ENCODE peak calls at places on chromosomes 11 and 22, in four cellular contexts. B, H, S and X are unnamed samples.
A peak's percentile ranks its signal among the peaks of the same experiment; 100 is the strongest.

GRCh38 chr11:133500435-133500834 is 31.9 kb downstream of the OPCML start:
- DNase-seq in S (no peak), B (no peak), H (no peak), X (no peak)

GRCh38 chr11:119990306-119991021 is 147.4 kb downstream of the TRIM29 start:
- DNase-seq in B (no peak), S (no peak), H (no peak), X (no peak)

GRCh38 chr11:40280161-40281054 is 1179.0 kb downstream of the LRRC4C start:
- DNase-seq in S (no peak), H (no peak), B (no peak), X (no peak)

GRCh38 chr11:14974723-14975587 is 2.8 kb upstream of the CALCA start:
- DNase-seq in H (peak; percentile 66), B (peak; percentile 16), S (no peak), X (no peak)

GRCh38 chr11:97979741-97980140 is 1041.0 kb upstream of the CNTN5 start:
- DNase-seq in S (no peak), B (no peak), H (no peak), X (no peak)

GRCh38 chr11:44270403-44271192 is 39.3 kb downstream of the ALX4 start:
- DNase-seq in B (no peak), H (peak; percentile 77), S (no peak), X (no peak)

GRCh38 chr22:30863161-30863833 is 105.3 kb downstream of the MORC2 start:
- DNase-seq in S (no peak), H (peak; percentile 33), B (peak; percentile 93), X (no peak)

GRCh38 chr11:134537296-134537695 is 125.3 kb upstream of the B3GAT1 start:
- DNase-seq in S (no peak), B (no peak), H (no peak), X (no peak)

GRCh38 chr11:72759468-72759867 is 7.3 kb upstream of the ARAP1 start:
- DNase-seq in B (no peak), H (no peak), S (no peak), X (no peak)

GRCh38 chr22:23065069-23065451 is 5.3 kb upstream of the GNAZ start:
- DNase-seq in H (no peak), B (no peak), S (no peak), X (no peak)

GRCh38 chr22:37036655-37037377 is 14.7 kb upstream of the KCTD17 start:
- DNase-seq in B (no peak), S (no peak), H (no peak), X (no peak)

GRCh38 chr11:58968251-58968711 is 29.0 kb downstream of the GLYATL1 start:
- DNase-seq in H (no peak), B (no peak), S (no peak), X (no peak)

GRCh38 chr11:7165911-7166310 is 77.1 kb downstream of the RBMXL2 start:
- DNase-seq in S (no peak), H (no peak), B (no peak), X (no peak)

GRCh38 chr11:66082936-66083698 is 13.0 kb downstream of the PACS1 start:
- DNase-seq in H (peak; percentile 83), B (peak; percentile 48), S (no peak), X (no peak)

GRCh38 chr22:29520851-29521250 is 32.7 kb downstream of the THOC5 start:
- DNase-seq in S (no peak), H (peak; percentile 31), B (no peak), X (no peak)

GRCh38 chr11:16280256-16280682 is 76.1 kb downstream of the SOX6 start:
- DNase-seq in S (no peak), H (peak; percentile 97), B (no peak), X (no peak)

GRCh38 chr11:36409152-36409713 is 100.8 kb downstream of the TRAF6 start:
- DNase-seq in S (no peak), H (peak; percentile 68), B (no peak), X (no peak)

GRCh38 chr11:102589047-102589459 is 36.1 kb downstream of the MMP20 start:
- DNase-seq in B (no peak), S (no peak), H (no peak), X (peak; percentile 78)

GRCh38 chr11:17979770-17980371 is 33.0 kb downstream of the SERGEF start:
- DNase-seq in B (peak; percentile 31), H (peak; percentile 49), S (no peak), X (no peak)

GRCh38 chr22:28329582-28330073 is 350.0 kb downstream of the TTC28 start:
- DNase-seq in H (no peak), B (no peak), S (no peak), X (no peak)

GRCh38 chr11:80606726-80607125 is 1165.9 kb upstream of the TENM4 start:
- DNase-seq in H (no peak), B (no peak), S (no peak), X (no peak)

GRCh38 chr22:24768537-24769374 is 5.8 kb downstream of the PIWIL3 start:
- DNase-seq in B (peak; percentile 55), H (peak; percentile 67), S (no peak), X (no peak)

GRCh38 chr11:130826572-130826971 is 89.7 kb downstream of the SNX19 start:
- DNase-seq in H (no peak), B (no peak), S (no peak), X (no peak)

GRCh38 chr11:100003985-100004384 is 683.1 kb upstream of the ARHGAP42 start:
- DNase-seq in B (no peak), H (no peak), S (no peak), X (no peak)

GRCh38 chr11:114195981-114196731 is 100.0 kb upstream of the NNMT start:
- DNase-seq in S (no peak), B (no peak), H (peak; percentile 21), X (no peak)

GRCh38 chr11:112555491-112556364 is 295.1 kb upstream of the PLET1 start:
- DNase-seq in S (peak; percentile 17), H (peak; percentile 55), B (peak; percentile 21), X (no peak)

GRCh38 chr11:21814169-21814568 is 378.7 kb upstream of the ANO5 start:
- DNase-seq in H (no peak), S (no peak), B (peak; percentile 40), X (no peak)

GRCh38 chr11:66768088-66768521 is 39.1 kb upstream of the SPTBN2 start:
- DNase-seq in H (no peak), B (peak; percentile 56), S (no peak), X (no peak)

GRCh38 chr22:22246706-22247105 is 2.1 kb downstream of the VPREB1 start:
- DNase-seq in H (no peak), B (no peak), S (no peak), X (no peak)

GRCh38 chr11:18669211-18669593 is 29.4 kb upstream of the TMEM86A start:
- DNase-seq in B (no peak), S (no peak), H (peak; percentile 22), X (no peak)

GRCh38 chr22:27835446-27835845 is 33.9 kb upstream of the MN1 start:
- DNase-seq in B (no peak), H (no peak), S (no peak), X (no peak)

GRCh38 chr11:1889941-1890855 is 1.5 kb downstream of the PRR33 start:
- DNase-seq in B (no peak), H (no peak), S (no peak), X (no peak)
- TF ChIP-seq HDAC6 in B (no peak), H (no peak), S (no peak), X (no peak)

DNA sequence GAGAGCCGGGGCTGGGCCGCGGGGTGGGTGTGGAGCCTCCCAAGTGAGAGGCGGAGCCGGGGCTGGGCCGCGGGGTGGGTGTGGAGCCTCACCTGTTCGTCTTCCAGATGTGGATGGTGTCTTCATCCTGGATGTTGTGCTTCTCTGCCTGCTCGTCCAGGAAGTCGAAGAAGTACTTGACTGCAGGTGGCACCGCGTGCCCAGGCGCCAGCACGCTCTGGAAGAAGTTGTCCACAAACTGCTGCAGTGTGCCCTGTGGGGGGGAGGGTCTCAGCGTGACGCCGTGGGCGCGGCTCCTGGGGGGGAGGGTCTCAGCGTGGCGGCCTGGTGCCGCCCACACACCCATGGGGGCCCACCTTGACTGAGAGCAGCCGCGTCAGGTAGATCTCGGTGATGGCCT is 7.6 kb upstream of the MAPK11 start:
- DNase-seq in B (no peak), S (no peak), H (no peak), X (no peak)
- TF ChIP-seq CHD2 in B (no peak), S (no peak), H (no peak), X (no peak)

GRCh38 chr11:74927496-74927895 is 21.4 kb downstream of the XRRA1 start:
- DNase-seq in B (no peak), S (no peak), H (no peak), X (no peak)
- TF ChIP-seq HDAC6 in B (no peak), S (no peak), H (no peak), X (no peak)

GRCh38 chr22:40511604-40512003 is 124.9 kb downstream of the MRTFA start:
- DNase-seq in B (no peak), S (no peak), H (no peak), X (no peak)
- TF ChIP-seq CHD2 in B (no peak), S (no peak), H (no peak), X (no peak)

GRCh38 chr11:123585721-123586120 is 68.7 kb downstream of the SCN3B start:
- DNase-seq in S (no peak), H (no peak), B (no peak), X (no peak)
- TF ChIP-seq HDAC6 in S (no peak), H (no peak), B (no peak), X (no peak)